ENCODE peak calls at places on chromosomes 2 and 18, in ten cellular contexts. One of them, this sample, is unnamed.

GRCh38 chr2:27798948-27799645 is 27.6 kb downstream of the MRPL33 start:
- DNase-seq in lung: peak
- DNase-seq in activated T-cell treated with anti-CD3 and anti-CD28 coated beads for 1 hour: no peak
- DNase-seq in activated CD8-positive, alpha-beta memory T cell treated with anti-CD3 and anti-CD28 coated beads for 24 hours: no peak
- DNase-seq in MV-4-11: peak
- DNase-seq in T follicular helper cell: no peak
- DNase-seq in mucosa of gallbladder: peak
- DNase-seq in ELF-1: peak
- DNase-seq in HTR-8/SVneo: peak
- DNase-seq in activated naive CD8-positive, alpha-beta T cell treated with anti-CD3 and anti-CD28 coated beads for 36 hours: no peak
- DNase-seq in this sample: peak

GRCh38 chr2:134445981-134446380 is 192.1 kb downstream of the MGAT5 start:
- DNase-seq in lung: no peak
- DNase-seq in activated T-cell treated with anti-CD3 and anti-CD28 coated beads for 1 hour: no peak
- DNase-seq in activated CD8-positive, alpha-beta memory T cell treated with anti-CD3 and anti-CD28 coated beads for 24 hours: no peak
- DNase-seq in MV-4-11: no peak
- DNase-seq in T follicular helper cell: no peak
- DNase-seq in mucosa of gallbladder: no peak
- DNase-seq in ELF-1: no peak
- DNase-seq in HTR-8/SVneo: no peak
- DNase-seq in activated naive CD8-positive, alpha-beta T cell treated with anti-CD3 and anti-CD28 coated beads for 36 hours: no peak
- DNase-seq in this sample: no peak

GRCh38 chr2:218659988-218660358 is 490 bp downstream of the BCS1L start:
- DNase-seq in lung: no peak
- DNase-seq in activated T-cell treated with anti-CD3 and anti-CD28 coated beads for 1 hour: no peak
- DNase-seq in activated CD8-positive, alpha-beta memory T cell treated with anti-CD3 and anti-CD28 coated beads for 24 hours: no peak
- DNase-seq in MV-4-11: no peak
- DNase-seq in T follicular helper cell: no peak
- DNase-seq in mucosa of gallbladder: no peak
- DNase-seq in ELF-1: no peak
- DNase-seq in HTR-8/SVneo: no peak
- DNase-seq in activated naive CD8-positive, alpha-beta T cell treated with anti-CD3 and anti-CD28 coated beads for 36 hours: no peak
- DNase-seq in this sample: no peak

GRCh38 chr2:240326246-240326645 is 109.2 kb upstream of the GPC1 start:
- DNase-seq in lung: no peak
- DNase-seq in activated T-cell treated with anti-CD3 and anti-CD28 coated beads for 1 hour: no peak
- DNase-seq in activated CD8-positive, alpha-beta memory T cell treated with anti-CD3 and anti-CD28 coated beads for 24 hours: no peak
- DNase-seq in MV-4-11: no peak
- DNase-seq in T follicular helper cell: no peak
- DNase-seq in mucosa of gallbladder: no peak
- DNase-seq in ELF-1: peak
- DNase-seq in HTR-8/SVneo: no peak
- DNase-seq in activated naive CD8-positive, alpha-beta T cell treated with anti-CD3 and anti-CD28 coated beads for 36 hours: no peak
- DNase-seq in this sample: no peak

GRCh38 chr18:68714356-68714706 is 577 bp downstream of the TMX3 start:
- DNase-seq in lung: no peak
- DNase-seq in activated T-cell treated with anti-CD3 and anti-CD28 coated beads for 1 hour: no peak
- DNase-seq in activated CD8-positive, alpha-beta memory T cell treated with anti-CD3 and anti-CD28 coated beads for 24 hours: no peak
- DNase-seq in MV-4-11: no peak
- DNase-seq in T follicular helper cell: no peak
- DNase-seq in mucosa of gallbladder: no peak
- DNase-seq in ELF-1: peak
- DNase-seq in HTR-8/SVneo: no peak
- DNase-seq in activated naive CD8-positive, alpha-beta T cell treated with anti-CD3 and anti-CD28 coated beads for 36 hours: no peak
- DNase-seq in this sample: no peak

GRCh38 chr2:176072951-176073904 is 10.5 kb downstream of the EVX2 start:
- DNase-seq in lung: no peak
- DNase-seq in activated T-cell treated with anti-CD3 and anti-CD28 coated beads for 1 hour: no peak
- DNase-seq in activated CD8-positive, alpha-beta memory T cell treated with anti-CD3 and anti-CD28 coated beads for 24 hours: no peak
- DNase-seq in MV-4-11: no peak
- DNase-seq in T follicular helper cell: no peak
- DNase-seq in mucosa of gallbladder: no peak
- DNase-seq in ELF-1: peak
- DNase-seq in HTR-8/SVneo: no peak
- DNase-seq in activated naive CD8-positive, alpha-beta T cell treated with anti-CD3 and anti-CD28 coated beads for 36 hours: no peak
- DNase-seq in this sample: no peak

GRCh38 chr18:22233271-22233670 is 63.9 kb downstream of the GATA6 start:
- DNase-seq in lung: no peak
- DNase-seq in activated T-cell treated with anti-CD3 and anti-CD28 coated beads for 1 hour: no peak
- DNase-seq in activated CD8-positive, alpha-beta memory T cell treated with anti-CD3 and anti-CD28 coated beads for 24 hours: no peak
- DNase-seq in MV-4-11: no peak
- DNase-seq in T follicular helper cell: no peak
- DNase-seq in mucosa of gallbladder: no peak
- DNase-seq in ELF-1: no peak
- DNase-seq in HTR-8/SVneo: no peak
- DNase-seq in activated naive CD8-positive, alpha-beta T cell treated with anti-CD3 and anti-CD28 coated beads for 36 hours: no peak
- DNase-seq in this sample: no peak

GRCh38 chr2:46669996-46670793 is 190.8 kb downstream of the TMEM247 start:
- DNase-seq in lung: no peak
- DNase-seq in activated T-cell treated with anti-CD3 and anti-CD28 coated beads for 1 hour: no peak
- DNase-seq in activated CD8-positive, alpha-beta memory T cell treated with anti-CD3 and anti-CD28 coated beads for 24 hours: no peak
- DNase-seq in MV-4-11: no peak
- DNase-seq in T follicular helper cell: no peak
- DNase-seq in mucosa of gallbladder: no peak
- DNase-seq in ELF-1: no peak
- DNase-seq in HTR-8/SVneo: peak
- DNase-seq in activated naive CD8-positive, alpha-beta T cell treated with anti-CD3 and anti-CD28 coated beads for 36 hours: no peak
- DNase-seq in this sample: no peak

GRCh38 chr2:154537024-154537423 is 161.5 kb upstream of the KCNJ3 start:
- DNase-seq in lung: no peak
- DNase-seq in activated T-cell treated with anti-CD3 and anti-CD28 coated beads for 1 hour: no peak
- DNase-seq in activated CD8-positive, alpha-beta memory T cell treated with anti-CD3 and anti-CD28 coated beads for 24 hours: no peak
- DNase-seq in MV-4-11: no peak
- DNase-seq in T follicular helper cell: no peak
- DNase-seq in mucosa of gallbladder: no peak
- DNase-seq in ELF-1: no peak
- DNase-seq in HTR-8/SVneo: no peak
- DNase-seq in activated naive CD8-positive, alpha-beta T cell treated with anti-CD3 and anti-CD28 coated beads for 36 hours: no peak
- DNase-seq in this sample: no peak

GRCh38 chr2:196939381-196939780 is 12.9 kb upstream of the PGAP1 start:
- DNase-seq in lung: no peak
- DNase-seq in activated T-cell treated with anti-CD3 and anti-CD28 coated beads for 1 hour: no peak
- DNase-seq in activated CD8-positive, alpha-beta memory T cell treated with anti-CD3 and anti-CD28 coated beads for 24 hours: no peak
- DNase-seq in MV-4-11: no peak
- DNase-seq in T follicular helper cell: no peak
- DNase-seq in mucosa of gallbladder: no peak
- DNase-seq in ELF-1: no peak
- DNase-seq in HTR-8/SVneo: no peak
- DNase-seq in activated naive CD8-positive, alpha-beta T cell treated with anti-CD3 and anti-CD28 coated beads for 36 hours: no peak
- DNase-seq in this sample: no peak

GRCh38 chr2:203399031-203399430 is 70.8 kb downstream of the ABI2 start:
- DNase-seq in lung: no peak
- DNase-seq in activated T-cell treated with anti-CD3 and anti-CD28 coated beads for 1 hour: no peak
- DNase-seq in activated CD8-positive, alpha-beta memory T cell treated with anti-CD3 and anti-CD28 coated beads for 24 hours: no peak
- DNase-seq in MV-4-11: no peak
- DNase-seq in T follicular helper cell: no peak
- DNase-seq in mucosa of gallbladder: no peak
- DNase-seq in ELF-1: no peak
- DNase-seq in HTR-8/SVneo: no peak
- DNase-seq in activated naive CD8-positive, alpha-beta T cell treated with anti-CD3 and anti-CD28 coated beads for 36 hours: no peak
- DNase-seq in this sample: no peak

GRCh38 chr2:167506395-167506794 is 618.1 kb downstream of the XIRP2 start:
- DNase-seq in lung: no peak
- DNase-seq in activated T-cell treated with anti-CD3 and anti-CD28 coated beads for 1 hour: no peak
- DNase-seq in activated CD8-positive, alpha-beta memory T cell treated with anti-CD3 and anti-CD28 coated beads for 24 hours: no peak
- DNase-seq in MV-4-11: no peak
- DNase-seq in T follicular helper cell: no peak
- DNase-seq in mucosa of gallbladder: no peak
- DNase-seq in ELF-1: no peak
- DNase-seq in HTR-8/SVneo: no peak
- DNase-seq in activated naive CD8-positive, alpha-beta T cell treated with anti-CD3 and anti-CD28 coated beads for 36 hours: no peak
- DNase-seq in this sample: no peak

GRCh38 chr18:6004683-6005082 is 109.4 kb upstream of the TMEM200C start:
- DNase-seq in lung: no peak
- DNase-seq in activated T-cell treated with anti-CD3 and anti-CD28 coated beads for 1 hour: no peak
- DNase-seq in activated CD8-positive, alpha-beta memory T cell treated with anti-CD3 and anti-CD28 coated beads for 24 hours: no peak
- DNase-seq in MV-4-11: peak
- DNase-seq in T follicular helper cell: no peak
- DNase-seq in mucosa of gallbladder: no peak
- DNase-seq in ELF-1: no peak
- DNase-seq in HTR-8/SVneo: no peak
- DNase-seq in activated naive CD8-positive, alpha-beta T cell treated with anti-CD3 and anti-CD28 coated beads for 36 hours: peak
- DNase-seq in this sample: no peak

GRCh38 chr18:4544131-4544530 is 89.0 kb upstream of the DLGAP1 start:
- DNase-seq in lung: no peak
- DNase-seq in activated T-cell treated with anti-CD3 and anti-CD28 coated beads for 1 hour: no peak
- DNase-seq in activated CD8-positive, alpha-beta memory T cell treated with anti-CD3 and anti-CD28 coated beads for 24 hours: no peak
- DNase-seq in MV-4-11: no peak
- DNase-seq in T follicular helper cell: no peak
- DNase-seq in mucosa of gallbladder: no peak
- DNase-seq in ELF-1: no peak
- DNase-seq in HTR-8/SVneo: no peak
- DNase-seq in activated naive CD8-positive, alpha-beta T cell treated with anti-CD3 and anti-CD28 coated beads for 36 hours: no peak
- DNase-seq in this sample: no peak

GRCh38 chr2:191270303-191271178 is 25.3 kb downstream of the MYO1B start:
- DNase-seq in lung: no peak
- DNase-seq in activated T-cell treated with anti-CD3 and anti-CD28 coated beads for 1 hour: no peak
- DNase-seq in activated CD8-positive, alpha-beta memory T cell treated with anti-CD3 and anti-CD28 coated beads for 24 hours: no peak
- DNase-seq in MV-4-11: no peak
- DNase-seq in T follicular helper cell: no peak
- DNase-seq in mucosa of gallbladder: no peak
- DNase-seq in ELF-1: no peak
- DNase-seq in HTR-8/SVneo: no peak
- DNase-seq in activated naive CD8-positive, alpha-beta T cell treated with anti-CD3 and anti-CD28 coated beads for 36 hours: no peak
- DNase-seq in this sample: no peak

GRCh38 chr2:3498783-3499394 is 20.4 kb downstream of the ADI1 start:
- DNase-seq in lung: no peak
- DNase-seq in activated T-cell treated with anti-CD3 and anti-CD28 coated beads for 1 hour: no peak
- DNase-seq in activated CD8-positive, alpha-beta memory T cell treated with anti-CD3 and anti-CD28 coated beads for 24 hours: peak
- DNase-seq in MV-4-11: no peak
- DNase-seq in T follicular helper cell: no peak
- DNase-seq in mucosa of gallbladder: no peak
- DNase-seq in ELF-1: no peak
- DNase-seq in HTR-8/SVneo: no peak
- DNase-seq in activated naive CD8-positive, alpha-beta T cell treated with anti-CD3 and anti-CD28 coated beads for 36 hours: no peak
- DNase-seq in this sample: no peak

GRCh38 chr2:124572953-124573634 is 548.0 kb downstream of the CNTNAP5 start:
- DNase-seq in lung: no peak
- DNase-seq in activated T-cell treated with anti-CD3 and anti-CD28 coated beads for 1 hour: no peak
- DNase-seq in activated CD8-positive, alpha-beta memory T cell treated with anti-CD3 and anti-CD28 coated beads for 24 hours: no peak
- DNase-seq in MV-4-11: no peak
- DNase-seq in T follicular helper cell: no peak
- DNase-seq in mucosa of gallbladder: no peak
- DNase-seq in ELF-1: no peak
- DNase-seq in HTR-8/SVneo: no peak
- DNase-seq in activated naive CD8-positive, alpha-beta T cell treated with anti-CD3 and anti-CD28 coated beads for 36 hours: no peak
- DNase-seq in this sample: no peak

GRCh38 chr2:239370403-239370802 is 30.4 kb downstream of the HDAC4 start:
- DNase-seq in lung: no peak
- DNase-seq in activated T-cell treated with anti-CD3 and anti-CD28 coated beads for 1 hour: no peak
- DNase-seq in activated CD8-positive, alpha-beta memory T cell treated with anti-CD3 and anti-CD28 coated beads for 24 hours: no peak
- DNase-seq in MV-4-11: no peak
- DNase-seq in T follicular helper cell: no peak
- DNase-seq in mucosa of gallbladder: no peak
- DNase-seq in ELF-1: peak
- DNase-seq in HTR-8/SVneo: no peak
- DNase-seq in activated naive CD8-positive, alpha-beta T cell treated with anti-CD3 and anti-CD28 coated beads for 36 hours: no peak
- DNase-seq in this sample: peak

GRCh38 chr2:38301969-38302702 is 74.9 kb downstream of the ATL2 start:
- DNase-seq in lung: no peak
- DNase-seq in activated T-cell treated with anti-CD3 and anti-CD28 coated beads for 1 hour: no peak
- DNase-seq in activated CD8-positive, alpha-beta memory T cell treated with anti-CD3 and anti-CD28 coated beads for 24 hours: no peak
- DNase-seq in MV-4-11: no peak
- DNase-seq in T follicular helper cell: no peak
- DNase-seq in mucosa of gallbladder: no peak
- DNase-seq in ELF-1: peak
- DNase-seq in HTR-8/SVneo: no peak
- DNase-seq in activated naive CD8-positive, alpha-beta T cell treated with anti-CD3 and anti-CD28 coated beads for 36 hours: no peak
- DNase-seq in this sample: no peak

GRCh38 chr2:148988337-148988736 is 50.2 kb upstream of the LYPD6B start:
- DNase-seq in lung: no peak
- DNase-seq in activated T-cell treated with anti-CD3 and anti-CD28 coated beads for 1 hour: no peak
- DNase-seq in activated CD8-positive, alpha-beta memory T cell treated with anti-CD3 and anti-CD28 coated beads for 24 hours: no peak
- DNase-seq in MV-4-11: no peak
- DNase-seq in T follicular helper cell: no peak
- DNase-seq in mucosa of gallbladder: no peak
- DNase-seq in ELF-1: no peak
- DNase-seq in HTR-8/SVneo: no peak
- DNase-seq in activated naive CD8-positive, alpha-beta T cell treated with anti-CD3 and anti-CD28 coated beads for 36 hours: no peak
- DNase-seq in this sample: no peak

GRCh38 chr2:218402491-218402901 is 2.8 kb downstream of the CTDSP1 start:
- DNase-seq in lung: no peak
- DNase-seq in activated T-cell treated with anti-CD3 and anti-CD28 coated beads for 1 hour: no peak
- DNase-seq in activated CD8-positive, alpha-beta memory T cell treated with anti-CD3 and anti-CD28 coated beads for 24 hours: no peak
- DNase-seq in MV-4-11: no peak
- DNase-seq in T follicular helper cell: no peak
- DNase-seq in mucosa of gallbladder: no peak
- DNase-seq in ELF-1: no peak
- DNase-seq in HTR-8/SVneo: no peak
- DNase-seq in activated naive CD8-positive, alpha-beta T cell treated with anti-CD3 and anti-CD28 coated beads for 36 hours: no peak
- DNase-seq in this sample: no peak

GRCh38 chr2:64913357-64913869 is 75.8 kb upstream of the SLC1A4 start:
- DNase-seq in lung: no peak
- DNase-seq in activated T-cell treated with anti-CD3 and anti-CD28 coated beads for 1 hour: peak
- DNase-seq in activated CD8-positive, alpha-beta memory T cell treated with anti-CD3 and anti-CD28 coated beads for 24 hours: no peak
- DNase-seq in MV-4-11: no peak
- DNase-seq in T follicular helper cell: peak
- DNase-seq in mucosa of gallbladder: no peak
- DNase-seq in ELF-1: peak
- DNase-seq in HTR-8/SVneo: no peak
- DNase-seq in activated naive CD8-positive, alpha-beta T cell treated with anti-CD3 and anti-CD28 coated beads for 36 hours: peak
- DNase-seq in this sample: no peak

GRCh38 chr18:6741290-6741689 is 11.8 kb downstream of the ARHGAP28 start:
- DNase-seq in lung: no peak
- DNase-seq in activated T-cell treated with anti-CD3 and anti-CD28 coated beads for 1 hour: no peak
- DNase-seq in activated CD8-positive, alpha-beta memory T cell treated with anti-CD3 and anti-CD28 coated beads for 24 hours: no peak
- DNase-seq in MV-4-11: no peak
- DNase-seq in T follicular helper cell: no peak
- DNase-seq in mucosa of gallbladder: peak
- DNase-seq in ELF-1: no peak
- DNase-seq in HTR-8/SVneo: peak
- DNase-seq in activated naive CD8-positive, alpha-beta T cell treated with anti-CD3 and anti-CD28 coated beads for 36 hours: no peak
- DNase-seq in this sample: peak

GRCh38 chr2:134482766-134483340 is 229.0 kb downstream of the MGAT5 start:
- DNase-seq in lung: no peak
- DNase-seq in activated T-cell treated with anti-CD3 and anti-CD28 coated beads for 1 hour: no peak
- DNase-seq in activated CD8-positive, alpha-beta memory T cell treated with anti-CD3 and anti-CD28 coated beads for 24 hours: peak
- DNase-seq in MV-4-11: no peak
- DNase-seq in T follicular helper cell: no peak
- DNase-seq in mucosa of gallbladder: no peak
- DNase-seq in ELF-1: no peak
- DNase-seq in HTR-8/SVneo: no peak
- DNase-seq in activated naive CD8-positive, alpha-beta T cell treated with anti-CD3 and anti-CD28 coated beads for 36 hours: no peak
- DNase-seq in this sample: no peak

GRCh38 chr18:73879328-73879727 is 268.3 kb downstream of the FBXO15 start:
- DNase-seq in lung: no peak
- DNase-seq in activated T-cell treated with anti-CD3 and anti-CD28 coated beads for 1 hour: no peak
- DNase-seq in activated CD8-positive, alpha-beta memory T cell treated with anti-CD3 and anti-CD28 coated beads for 24 hours: no peak
- DNase-seq in MV-4-11: no peak
- DNase-seq in T follicular helper cell: no peak
- DNase-seq in mucosa of gallbladder: no peak
- DNase-seq in ELF-1: no peak
- DNase-seq in HTR-8/SVneo: no peak
- DNase-seq in activated naive CD8-positive, alpha-beta T cell treated with anti-CD3 and anti-CD28 coated beads for 36 hours: no peak
- DNase-seq in this sample: no peak

GRCh38 chr2:226220511-226220910 is 579.1 kb downstream of the IRS1 start:
- DNase-seq in lung: no peak
- DNase-seq in activated T-cell treated with anti-CD3 and anti-CD28 coated beads for 1 hour: no peak
- DNase-seq in activated CD8-positive, alpha-beta memory T cell treated with anti-CD3 and anti-CD28 coated beads for 24 hours: no peak
- DNase-seq in MV-4-11: no peak
- DNase-seq in T follicular helper cell: no peak
- DNase-seq in mucosa of gallbladder: no peak
- DNase-seq in ELF-1: no peak
- DNase-seq in HTR-8/SVneo: no peak
- DNase-seq in activated naive CD8-positive, alpha-beta T cell treated with anti-CD3 and anti-CD28 coated beads for 36 hours: no peak
- DNase-seq in this sample: no peak

GRCh38 chr2:10283106-10284062 is 19.3 kb upstream of the HPCAL1 start:
- DNase-seq in lung: no peak
- DNase-seq in activated T-cell treated with anti-CD3 and anti-CD28 coated beads for 1 hour: no peak
- DNase-seq in activated CD8-positive, alpha-beta memory T cell treated with anti-CD3 and anti-CD28 coated beads for 24 hours: no peak
- DNase-seq in MV-4-11: peak
- DNase-seq in T follicular helper cell: no peak
- DNase-seq in mucosa of gallbladder: no peak
- DNase-seq in ELF-1: peak
- DNase-seq in HTR-8/SVneo: peak
- DNase-seq in activated naive CD8-positive, alpha-beta T cell treated with anti-CD3 and anti-CD28 coated beads for 36 hours: no peak
- DNase-seq in this sample: peak

GRCh38 chr2:115160523-115161521 is 718.4 kb downstream of the DPP10 start:
- DNase-seq in lung: no peak
- DNase-seq in activated T-cell treated with anti-CD3 and anti-CD28 coated beads for 1 hour: no peak
- DNase-seq in activated CD8-positive, alpha-beta memory T cell treated with anti-CD3 and anti-CD28 coated beads for 24 hours: no peak
- DNase-seq in MV-4-11: no peak
- DNase-seq in T follicular helper cell: no peak
- DNase-seq in mucosa of gallbladder: peak
- DNase-seq in ELF-1: peak
- DNase-seq in HTR-8/SVneo: no peak
- DNase-seq in activated naive CD8-positive, alpha-beta T cell treated with anti-CD3 and anti-CD28 coated beads for 36 hours: no peak
- DNase-seq in this sample: peak

This sample was measured in thyroid gland.